ENCODE peak calls at places on chromosomes 12 and 14, in five cellular contexts. One of them, this sample, is unnamed.

GRCh38 chr12:116802018-116802417 is 63.9 kb downstream of the RNFT2 start:
- DNase-seq in NCI-H146: no peak
- DNase-seq in Ammon's horn: no peak
- DNase-seq in skeletal muscle cell: no peak
- DNase-seq in activated naive CD4-positive, alpha-beta T cell treated with Interleukin-2 at 50 U/mL for 16 hours: no peak
- DNase-seq in this sample: no peak

GRCh38 chr14:21087294-21088091 is 11.0 kb downstream of the ZNF219 start:
- DNase-seq in skeletal muscle cell: peak
- DNase-seq in Ammon's horn: peak
- DNase-seq in activated naive CD4-positive, alpha-beta T cell treated with Interleukin-2 at 50 U/mL for 16 hours: peak
- DNase-seq in NCI-H146: peak
- DNase-seq in this sample: peak

GRCh38 chr12:123491481-123491880 is 33.5 kb downstream of the SNRNP35 start:
- DNase-seq in NCI-H146: no peak
- DNase-seq in skeletal muscle cell: no peak
- DNase-seq in activated naive CD4-positive, alpha-beta T cell treated with Interleukin-2 at 50 U/mL for 16 hours: no peak
- DNase-seq in Ammon's horn: no peak
- DNase-seq in this sample: no peak

GRCh38 chr14:68795602-68796417 is 2.9 kb upstream of the ZFP36L1 start:
- DNase-seq in Ammon's horn: peak
- DNase-seq in NCI-H146: peak
- DNase-seq in activated naive CD4-positive, alpha-beta T cell treated with Interleukin-2 at 50 U/mL for 16 hours: peak
- DNase-seq in skeletal muscle cell: no peak
- DNase-seq in this sample: no peak

GRCh38 chr14:104573930-104574329 is 5.6 kb upstream of the C14orf180 start:
- DNase-seq in Ammon's horn: no peak
- DNase-seq in NCI-H146: no peak
- DNase-seq in skeletal muscle cell: no peak
- DNase-seq in activated naive CD4-positive, alpha-beta T cell treated with Interleukin-2 at 50 U/mL for 16 hours: no peak
- DNase-seq in this sample: no peak

GRCh38 chr12:116333402-116333801 is 55.9 kb upstream of the MED13L start:
- DNase-seq in activated naive CD4-positive, alpha-beta T cell treated with Interleukin-2 at 50 U/mL for 16 hours: no peak
- DNase-seq in skeletal muscle cell: no peak
- DNase-seq in NCI-H146: no peak
- DNase-seq in Ammon's horn: no peak
- DNase-seq in this sample: no peak

GRCh38 chr14:23146423-23146910 is 27.4 kb upstream of the CEBPE start:
- DNase-seq in activated naive CD4-positive, alpha-beta T cell treated with Interleukin-2 at 50 U/mL for 16 hours: no peak
- DNase-seq in skeletal muscle cell: no peak
- DNase-seq in NCI-H146: no peak
- DNase-seq in Ammon's horn: no peak
- DNase-seq in this sample: no peak

GRCh38 chr14:22657861-22658260 is 13.7 kb upstream of the OR6J1 start:
- DNase-seq in activated naive CD4-positive, alpha-beta T cell treated with Interleukin-2 at 50 U/mL for 16 hours: no peak
- DNase-seq in Ammon's horn: peak
- DNase-seq in NCI-H146: no peak
- DNase-seq in skeletal muscle cell: no peak
- DNase-seq in this sample: no peak

GRCh38 chr12:19489168-19489567 is 49.9 kb downstream of the AEBP2 start:
- DNase-seq in activated naive CD4-positive, alpha-beta T cell treated with Interleukin-2 at 50 U/mL for 16 hours: peak
- DNase-seq in Ammon's horn: no peak
- DNase-seq in skeletal muscle cell: no peak
- DNase-seq in NCI-H146: no peak
- DNase-seq in this sample: no peak

GRCh38 chr14:35814371-35815005 is 5.4 kb upstream of the RALGAPA1 start:
- DNase-seq in skeletal muscle cell: no peak
- DNase-seq in activated naive CD4-positive, alpha-beta T cell treated with Interleukin-2 at 50 U/mL for 16 hours: peak
- DNase-seq in Ammon's horn: peak
- DNase-seq in NCI-H146: peak
- DNase-seq in this sample: no peak

GRCh38 chr14:91872517-91873470 is 5.5 kb upstream of the TC2N start:
- DNase-seq in activated naive CD4-positive, alpha-beta T cell treated with Interleukin-2 at 50 U/mL for 16 hours: peak
- DNase-seq in NCI-H146: no peak
- DNase-seq in Ammon's horn: no peak
- DNase-seq in skeletal muscle cell: peak
- DNase-seq in this sample: no peak

GRCh38 chr12:57242691-57243454 is 8.1 kb downstream of the STAC3 start:
- DNase-seq in activated naive CD4-positive, alpha-beta T cell treated with Interleukin-2 at 50 U/mL for 16 hours: peak
- DNase-seq in Ammon's horn: no peak
- DNase-seq in skeletal muscle cell: no peak
- DNase-seq in NCI-H146: peak
- DNase-seq in this sample: peak

GRCh38 chr12:15168279-15168678 is 52.9 kb downstream of the RERG start:
- DNase-seq in skeletal muscle cell: no peak
- DNase-seq in activated naive CD4-positive, alpha-beta T cell treated with Interleukin-2 at 50 U/mL for 16 hours: no peak
- DNase-seq in NCI-H146: no peak
- DNase-seq in Ammon's horn: no peak
- DNase-seq in this sample: no peak

GRCh38 chr12:89983622-89984021 is 275.0 kb upstream of the ATP2B1 start:
- DNase-seq in activated naive CD4-positive, alpha-beta T cell treated with Interleukin-2 at 50 U/mL for 16 hours: no peak
- DNase-seq in Ammon's horn: no peak
- DNase-seq in NCI-H146: no peak
- DNase-seq in skeletal muscle cell: no peak
- DNase-seq in this sample: no peak

GRCh38 chr12:66269757-66270383 is 32.4 kb upstream of the HELB start:
- DNase-seq in skeletal muscle cell: no peak
- DNase-seq in NCI-H146: peak
- DNase-seq in activated naive CD4-positive, alpha-beta T cell treated with Interleukin-2 at 50 U/mL for 16 hours: no peak
- DNase-seq in Ammon's horn: peak
- DNase-seq in this sample: peak

GRCh38 chr14:31926123-31926522 is 151.0 kb upstream of the ARHGAP5 start:
- DNase-seq in NCI-H146: peak
- DNase-seq in Ammon's horn: no peak
- DNase-seq in skeletal muscle cell: no peak
- DNase-seq in activated naive CD4-positive, alpha-beta T cell treated with Interleukin-2 at 50 U/mL for 16 hours: peak
- DNase-seq in this sample: peak

GRCh38 chr12:49367381-49368239 is at the start of gene SPATS2:
- DNase-seq in Ammon's horn: peak
- DNase-seq in skeletal muscle cell: no peak
- DNase-seq in NCI-H146: peak
- DNase-seq in activated naive CD4-positive, alpha-beta T cell treated with Interleukin-2 at 50 U/mL for 16 hours: no peak
- DNase-seq in this sample: peak

GRCh38 chr12:124493809-124494750 is 73.3 kb downstream of the NCOR2 start:
- DNase-seq in Ammon's horn: no peak
- DNase-seq in skeletal muscle cell: no peak
- DNase-seq in NCI-H146: no peak
- DNase-seq in activated naive CD4-positive, alpha-beta T cell treated with Interleukin-2 at 50 U/mL for 16 hours: peak
- DNase-seq in this sample: no peak

GRCh38 chr12:129245769-129246168 is 392.5 kb downstream of the GLT1D1 start:
- DNase-seq in NCI-H146: no peak
- DNase-seq in activated naive CD4-positive, alpha-beta T cell treated with Interleukin-2 at 50 U/mL for 16 hours: no peak
- DNase-seq in skeletal muscle cell: no peak
- DNase-seq in Ammon's horn: no peak
- DNase-seq in this sample: no peak

GRCh38 chr12:33825986-33826602 is 196.2 kb upstream of the ALG10 start:
- DNase-seq in skeletal muscle cell: no peak
- DNase-seq in Ammon's horn: peak
- DNase-seq in activated naive CD4-positive, alpha-beta T cell treated with Interleukin-2 at 50 U/mL for 16 hours: no peak
- DNase-seq in NCI-H146: peak
- DNase-seq in this sample: no peak

GRCh38 chr12:77343291-77343690 is 277.9 kb upstream of the E2F7 start:
- DNase-seq in skeletal muscle cell: no peak
- DNase-seq in NCI-H146: no peak
- DNase-seq in Ammon's horn: no peak
- DNase-seq in activated naive CD4-positive, alpha-beta T cell treated with Interleukin-2 at 50 U/mL for 16 hours: no peak
- DNase-seq in this sample: no peak

GRCh38 chr14:39731912-39732311 is 299.7 kb upstream of the FBXO33 start:
- DNase-seq in skeletal muscle cell: no peak
- DNase-seq in Ammon's horn: no peak
- DNase-seq in activated naive CD4-positive, alpha-beta T cell treated with Interleukin-2 at 50 U/mL for 16 hours: no peak
- DNase-seq in NCI-H146: no peak
- DNase-seq in this sample: no peak

GRCh38 chr14:99741227-99741976 is 51.8 kb upstream of the EML1 start:
- DNase-seq in activated naive CD4-positive, alpha-beta T cell treated with Interleukin-2 at 50 U/mL for 16 hours: no peak
- DNase-seq in NCI-H146: no peak
- DNase-seq in Ammon's horn: no peak
- DNase-seq in skeletal muscle cell: no peak
- DNase-seq in this sample: no peak

GRCh38 chr14:105866841-105867321 is 340.5 kb downstream of the TMEM121 start:
- DNase-seq in NCI-H146: no peak
- DNase-seq in activated naive CD4-positive, alpha-beta T cell treated with Interleukin-2 at 50 U/mL for 16 hours: no peak
- DNase-seq in Ammon's horn: peak
- DNase-seq in skeletal muscle cell: no peak
- DNase-seq in this sample: no peak

GRCh38 chr12:27525373-27525772 is 1.4 kb downstream of the PPFIBP1 start:
- DNase-seq in Ammon's horn: no peak
- DNase-seq in skeletal muscle cell: peak
- DNase-seq in NCI-H146: no peak
- DNase-seq in activated naive CD4-positive, alpha-beta T cell treated with Interleukin-2 at 50 U/mL for 16 hours: no peak
- DNase-seq in this sample: no peak

GRCh38 chr12:34347367-34347766 is 325.1 kb downstream of the ALG10 start:
- DNase-seq in skeletal muscle cell: no peak
- DNase-seq in NCI-H146: no peak
- DNase-seq in Ammon's horn: no peak
- DNase-seq in activated naive CD4-positive, alpha-beta T cell treated with Interleukin-2 at 50 U/mL for 16 hours: no peak
- DNase-seq in this sample: no peak

GRCh38 chr14:74913986-74914573 is 9.0 kb downstream of the RPS6KL1 start:
- DNase-seq in activated naive CD4-positive, alpha-beta T cell treated with Interleukin-2 at 50 U/mL for 16 hours: no peak
- DNase-seq in Ammon's horn: peak
- DNase-seq in skeletal muscle cell: no peak
- DNase-seq in NCI-H146: peak
- DNase-seq in this sample: no peak

GRCh38 chr12:45205165-45205825 is 10.6 kb upstream of the ANO6 start:
- DNase-seq in Ammon's horn: no peak
- DNase-seq in activated naive CD4-positive, alpha-beta T cell treated with Interleukin-2 at 50 U/mL for 16 hours: no peak
- DNase-seq in skeletal muscle cell: no peak
- DNase-seq in NCI-H146: no peak
- DNase-seq in this sample: no peak

GRCh38 chr12:130675121-130675520 is 41.0 kb downstream of the RIMBP2 start:
- DNase-seq in skeletal muscle cell: no peak
- DNase-seq in NCI-H146: no peak
- DNase-seq in Ammon's horn: no peak
- DNase-seq in activated naive CD4-positive, alpha-beta T cell treated with Interleukin-2 at 50 U/mL for 16 hours: no peak
- DNase-seq in this sample: no peak

GRCh38 chr14:81472096-81472800 is 61.4 kb downstream of the SEL1L start:
- DNase-seq in NCI-H146: no peak
- DNase-seq in Ammon's horn: no peak
- DNase-seq in activated naive CD4-positive, alpha-beta T cell treated with Interleukin-2 at 50 U/mL for 16 hours: no peak
- DNase-seq in skeletal muscle cell: no peak
- DNase-seq in this sample: no peak

GRCh38 chr14:75274899-75275569 is 3.6 kb upstream of the FOS start:
- DNase-seq in skeletal muscle cell: no peak
- DNase-seq in NCI-H146: no peak
- DNase-seq in Ammon's horn: peak
- DNase-seq in activated naive CD4-positive, alpha-beta T cell treated with Interleukin-2 at 50 U/mL for 16 hours: peak
- DNase-seq in this sample: no peak

GRCh38 chr12:49413796-49414195 is 46.5 kb downstream of the SPATS2 start:
- DNase-seq in NCI-H146: no peak
- DNase-seq in activated naive CD4-positive, alpha-beta T cell treated with Interleukin-2 at 50 U/mL for 16 hours: no peak
- DNase-seq in skeletal muscle cell: peak
- DNase-seq in Ammon's horn: no peak
- DNase-seq in this sample: no peak

GRCh38 chr12:46459111-46459510 is 86.5 kb upstream of the SLC38A2 start:
- DNase-seq in NCI-H146: no peak
- DNase-seq in activated naive CD4-positive, alpha-beta T cell treated with Interleukin-2 at 50 U/mL for 16 hours: peak
- DNase-seq in skeletal muscle cell: peak
- DNase-seq in Ammon's horn: no peak
- DNase-seq in this sample: no peak

GRCh38 chr12:69698769-69699540 is at the start of gene BEST3:
- DNase-seq in skeletal muscle cell: no peak
- DNase-seq in NCI-H146: peak
- DNase-seq in activated naive CD4-positive, alpha-beta T cell treated with Interleukin-2 at 50 U/mL for 16 hours: no peak
- DNase-seq in Ammon's horn: no peak
- DNase-seq in this sample: peak

GRCh38 chr12:131132118-131132892 is 178.6 kb downstream of the ADGRD1 start:
- DNase-seq in NCI-H146: peak
- DNase-seq in Ammon's horn: peak
- DNase-seq in skeletal muscle cell: no peak
- DNase-seq in activated naive CD4-positive, alpha-beta T cell treated with Interleukin-2 at 50 U/mL for 16 hours: peak
- DNase-seq in this sample: peak

GRCh38 chr14:28381656-28382055 is 384.9 kb upstream of the FOXG1 start:
- DNase-seq in skeletal muscle cell: peak
- DNase-seq in activated naive CD4-positive, alpha-beta T cell treated with Interleukin-2 at 50 U/mL for 16 hours: no peak
- DNase-seq in Ammon's horn: no peak
- DNase-seq in NCI-H146: no peak
- DNase-seq in this sample: no peak

GRCh38 chr12:13000616-13000934 is 510 bp upstream of the HEBP1 start:
- DNase-seq in Ammon's horn: no peak
- DNase-seq in skeletal muscle cell: no peak
- DNase-seq in NCI-H146: no peak
- DNase-seq in activated naive CD4-positive, alpha-beta T cell treated with Interleukin-2 at 50 U/mL for 16 hours: no peak
- DNase-seq in this sample: peak

GRCh38 chr12:19525236-19525635 is 85.9 kb downstream of the AEBP2 start:
- DNase-seq in activated naive CD4-positive, alpha-beta T cell treated with Interleukin-2 at 50 U/mL for 16 hours: no peak
- DNase-seq in skeletal muscle cell: no peak
- DNase-seq in NCI-H146: no peak
- DNase-seq in Ammon's horn: no peak
- DNase-seq in this sample: no peak

This sample was measured in cerebellum.